ENCODE peak calls at places on chromosome X, in eight cellular contexts. T, J, F, A, C, O, V and Z are unnamed samples.
A peak's percentile ranks its signal among the peaks of the same experiment; 100 is the strongest.

GRCh38 chrX:40153335-40154221 is 55.8 kb upstream of the BCOR start:
- DNase-seq in T (peak; percentile 72), A (peak; percentile 58), F (peak; percentile 52), C (peak; percentile 67), V (no peak), O (no peak), J (no peak), Z (no peak)

GRCh38 chrX:7771788-7772438 is 71.1 kb upstream of the VCX start:
- DNase-seq in A (no peak), V (no peak), C (no peak), J (no peak), F (no peak), O (no peak), T (no peak), Z (no peak)

GRCh38 chrX:20059467-20060128 is 57.1 kb downstream of the MAP7D2 start:
- DNase-seq in O (no peak), J (no peak), C (no peak), V (no peak), F (peak; percentile 47), T (no peak), A (no peak), Z (no peak)

GRCh38 chrX:122833230-122833629 is 350.8 kb upstream of the GRIA3 start:
- DNase-seq in T (no peak), C (no peak), F (no peak), J (no peak), O (no peak), A (no peak), V (no peak), Z (no peak)

GRCh38 chrX:22365460-22365859 is 92.7 kb downstream of the CBLL2 start:
- DNase-seq in V (no peak), J (no peak), C (no peak), O (no peak), T (no peak), A (no peak), F (peak; percentile 68), Z (no peak)

GRCh38 chrX:111041018-111041462 is 55.0 kb upstream of the PAK3 start:
- DNase-seq in F (peak; percentile 52), A (no peak), V (no peak), O (no peak), C (no peak), T (no peak), J (peak; percentile 97), Z (no peak)

GRCh38 chrX:10832103-10832502 is 211.7 kb upstream of the MID1 start:
- DNase-seq in C (no peak), O (no peak), T (no peak), J (no peak), V (no peak), A (no peak), F (no peak), Z (no peak)

GRCh38 chrX:12685541-12685940 is 105.7 kb upstream of the PRPS2 start:
- DNase-seq in V (no peak), C (no peak), J (no peak), T (no peak), F (peak; percentile 14), A (no peak), O (no peak), Z (no peak)

GRCh38 chrX:77564824-77565223 is 117.6 kb downstream of the FGF16 start:
- DNase-seq in O (no peak), A (no peak), J (no peak), F (no peak), T (no peak), C (no peak), V (no peak), Z (no peak)

GRCh38 chrX:124504106-124504983 is 158.0 kb downstream of the SH2D1A start:
- DNase-seq in C (no peak), V (no peak), J (no peak), T (no peak), O (no peak), F (no peak), A (no peak), Z (no peak)

GRCh38 chrX:20060961-20061868 is 55.5 kb downstream of the MAP7D2 start:
- DNase-seq in J (no peak), F (no peak), V (no peak), O (no peak), A (no peak), T (no peak), C (peak; percentile 68), Z (no peak)

GRCh38 chrX:9988762-9989161 is 21.6 kb downstream of the CLDN34 start:
- DNase-seq in A (no peak), C (no peak), O (no peak), J (no peak), T (no peak), F (no peak), V (no peak), Z (no peak)

GRCh38 chrX:154734101-154734781 is 16.6 kb downstream of the GAB3 start:
- DNase-seq in C (no peak), A (peak; percentile 21), O (no peak), J (no peak), F (no peak), V (no peak), T (peak; percentile 50), Z (no peak)